ENCODE peak calls at places on chromosomes 11 and 22, in seven cellular contexts. T, R, D, V, E, I and J are unnamed samples.

GRCh38 chr11:9787981-9788521 is 124.2 kb downstream of the SWAP70 start:
- DNase-seq in V (peak), R (no peak), T (peak), E (no peak), D (peak), I (peak), J (no peak)

GRCh38 chr11:76781861-76782500 is 1.2 kb upstream of the TSKU start:
- DNase-seq in I (no peak), R (no peak), E (no peak), D (no peak), V (no peak), T (no peak), J (no peak)

GRCh38 chr11:66421492-66422205 is 814 bp downstream of the NPAS4 start:
- DNase-seq in R (peak), T (peak), D (peak), I (peak), V (peak), E (peak), J (peak)

GRCh38 chr11:46916251-46916650 is 2.1 kb downstream of the LRP4 start:
- DNase-seq in T (no peak), I (no peak), E (no peak), D (no peak), V (no peak), R (no peak), J (no peak)

GRCh38 chr11:123608371-123608770 is 46.1 kb downstream of the SCN3B start:
- DNase-seq in T (no peak), E (no peak), R (no peak), D (no peak), I (no peak), V (no peak), J (no peak)

GRCh38 chr11:12765428-12765827 is 91.2 kb downstream of the TEAD1 start:
- DNase-seq in R (no peak), I (no peak), E (no peak), D (no peak), V (peak), T (no peak), J (no peak)

GRCh38 chr22:48223488-48224190 is 1461.2 kb downstream of the TBC1D22A start:
- DNase-seq in T (no peak), I (no peak), E (no peak), D (no peak), R (no peak), V (no peak), J (no peak)

GRCh38 chr11:88208742-88209141 is 33.5 kb upstream of the RAB38 start:
- DNase-seq in E (no peak), T (peak), V (no peak), I (no peak), R (no peak), D (peak), J (no peak)

GRCh38 chr11:97460091-97460490 is 1070.3 kb downstream of the JRKL start:
- DNase-seq in I (no peak), V (no peak), E (no peak), R (no peak), D (no peak), T (peak), J (no peak)

GRCh38 chr11:103077553-103077952 is 14.4 kb downstream of the DCUN1D5 start:
- DNase-seq in I (no peak), D (no peak), T (no peak), V (no peak), R (no peak), E (no peak), J (no peak)

GRCh38 chr11:9677951-9678350 is 14.1 kb downstream of the SWAP70 start:
- DNase-seq in E (no peak), D (no peak), T (no peak), R (no peak), I (no peak), V (no peak), J (no peak)

GRCh38 chr11:134033696-134034491 is 35.0 kb upstream of the JAM3 start:
- DNase-seq in R (peak), E (peak), V (peak), T (peak), I (peak), D (peak), J (peak)

GRCh38 chr22:47630741-47631534 is 868.5 kb downstream of the TBC1D22A start:
- DNase-seq in R (no peak), V (peak), I (no peak), T (no peak), D (no peak), E (no peak), J (no peak)

GRCh38 chr11:35210886-35211546 is 72.0 kb downstream of the CD44 start:
- DNase-seq in I (no peak), V (no peak), D (no peak), R (no peak), E (no peak), T (no peak), J (no peak)

GRCh38 chr22:19832476-19833108 is 22.1 kb downstream of the GNB1L start:
- DNase-seq in E (no peak), V (no peak), T (no peak), D (no peak), R (no peak), I (no peak), J (no peak)

GRCh38 chr22:42926034-42926433 is 69.0 kb upstream of the ARFGAP3 start:
- DNase-seq in V (no peak), D (peak), T (peak), E (no peak), R (no peak), I (no peak), J (no peak)

GRCh38 chr11:125975634-125976033 is 29.8 kb downstream of the VSIG10L2 start:
- DNase-seq in E (no peak), I (no peak), D (no peak), V (no peak), R (no peak), T (no peak), J (no peak)

GRCh38 chr11:96234866-96235441 is 108.0 kb downstream of the MAML2 start:
- DNase-seq in E (no peak), R (no peak), I (no peak), T (no peak), D (no peak), V (no peak), J (no peak)

GRCh38 chr11:100687630-100688395 is 725 bp downstream of the ARHGAP42 start:
- DNase-seq in T (peak), E (no peak), I (peak), V (peak), D (peak), R (peak), J (peak)

GRCh38 chr11:23359297-23359696 is 499.0 kb upstream of the CCDC179 start:
- DNase-seq in E (no peak), D (peak), I (no peak), V (no peak), R (no peak), T (peak), J (no peak)

GRCh38 chr11:57647960-57648776 is 1.5 kb downstream of the YPEL4 start:
- DNase-seq in D (peak), E (no peak), R (no peak), T (peak), I (no peak), V (peak), J (peak)

GRCh38 chr11:76455331-76455730 is 10.5 kb downstream of the EMSY start:
- DNase-seq in I (no peak), T (peak), V (no peak), R (no peak), E (no peak), D (peak), J (no peak)

GRCh38 chr22:35697142-35697541 is 20.5 kb upstream of the APOL5 start:
- DNase-seq in R (no peak), I (no peak), V (no peak), D (no peak), E (peak), T (no peak), J (no peak)

GRCh38 chr11:35087648-35088047 is 51.3 kb upstream of the CD44 start:
- DNase-seq in T (peak), V (no peak), R (no peak), I (no peak), D (peak), E (no peak), J (no peak)